ENCODE peak calls at places on chromosomes 13 and 19, in four cellular contexts. M is neural progenitor cell, R is GM23338, U is GM23248. G is an unnamed sample.

GRCh38 chr13:111561091-111561778 is 240.8 kb downstream of the TEX29 start:
- DNase-seq in R (no peak), M (no peak), U (no peak), G (no peak)

GRCh38 chr13:40350283-40350992 is 316.0 kb downstream of the FOXO1 start:
- DNase-seq in M (no peak), R (no peak), U (no peak), G (no peak)

GRCh38 chr13:61414136-61414535 is 1.5 kb downstream of the PCDH20 start:
- DNase-seq in M (peak; percentile 31), R (peak; percentile 20), U (no peak), G (no peak)

GRCh38 chr13:41122838-41123237 is 9.8 kb downstream of the KBTBD6 start:
- DNase-seq in R (no peak), U (no peak), M (no peak), G (no peak)

GRCh38 chr19:46350758-46351159 is 3.9 kb downstream of the PPP5C start:
- DNase-seq in R (no peak), U (no peak), M (no peak), G (no peak)

GRCh38 chr13:112168771-112169170 is 101.8 kb downstream of the SOX1 start:
- DNase-seq in R (no peak), M (no peak), U (no peak), G (no peak)

GRCh38 chr13:31000889-31001288 is 68.4 kb downstream of the TEX26 start:
- DNase-seq in R (no peak), U (peak; percentile 29), M (no peak), G (no peak)

GRCh38 chr19:19445911-19446361 is 40.5 kb downstream of the GATAD2A start:
- DNase-seq in U (peak; percentile 57), R (no peak), M (no peak), G (no peak)

GRCh38 chr19:15396436-15396835 is 16.8 kb upstream of the AKAP8 start:
- DNase-seq in M (no peak), U (no peak), R (no peak), G (no peak)

GRCh38 chr19:32971012-32971595 is 654 bp downstream of the CEP89 start:
- DNase-seq in U (peak; percentile 25), R (no peak), M (no peak), G (no peak)

GRCh38 chr13:112981361-112981905 is 12.4 kb downstream of the MCF2L start:
- DNase-seq in M (no peak), U (no peak), R (no peak), G (no peak)

GRCh38 chr13:51425410-51426042 is 27.3 kb downstream of the INTS6 start:
- DNase-seq in M (no peak), R (peak; percentile 25), U (peak; percentile 79), G (no peak)

GRCh38 chr13:44396963-44397580 is 23.4 kb downstream of the SERP2 start:
- DNase-seq in R (no peak), U (no peak), M (peak; percentile 88), G (no peak)

GRCh38 chr13:100895656-100896055 is 221.1 kb upstream of the TMTC4 start:
- DNase-seq in R (no peak), U (no peak), M (no peak), G (no peak)

GRCh38 chr13:92365904-92366303 is 860.7 kb upstream of the GPC6 start:
- DNase-seq in U (no peak), M (no peak), R (no peak), G (no peak)

GRCh38 chr13:75985132-75985531 is 349.0 kb downstream of the LMO7 start:
- DNase-seq in U (no peak), M (no peak), R (no peak), G (no peak)

GRCh38 chr13:26280295-26280694 is 26.4 kb downstream of the CDK8 start:
- DNase-seq in M (no peak), R (no peak), U (peak; percentile 87), G (peak; percentile 24)

GRCh38 chr13:113044431-113045114 is 61.0 kb upstream of the F7 start:
- DNase-seq in M (no peak), U (peak; percentile 69), R (no peak), G (no peak)

GRCh38 chr19:11321206-11322126 is 18.0 kb downstream of the RAB3D start:
- DNase-seq in U (no peak), R (peak; percentile 48), M (no peak), G (no peak)

GRCh38 chr13:94325660-94326059 is 153.8 kb downstream of the DCT start:
- DNase-seq in M (no peak), U (no peak), R (peak; percentile 21), G (no peak)

GRCh38 chr13:94411747-94412146 is 67.7 kb downstream of the DCT start:
- DNase-seq in R (no peak), U (peak; percentile 15), M (no peak), G (no peak)

GRCh38 chr13:105334211-105334610 is 1201.3 kb downstream of the EFNB2 start:
- DNase-seq in U (no peak), R (no peak), M (peak; percentile 4), G (no peak)

GRCh38 chr13:28181413-28181812 is 43.1 kb downstream of the PAN3 start:
- DNase-seq in M (no peak), U (peak; percentile 84), R (no peak), G (peak; percentile 83)

GRCh38 chr19:48123907-48124675 is 13.5 kb upstream of the PLA2G4C start:
- DNase-seq in M (peak; percentile 78), R (no peak), U (peak; percentile 81), G (peak; percentile 84)

GRCh38 chr19:53394522-53394973 is 401 bp upstream of the ZNF765 start:
- DNase-seq in U (peak; percentile 79), R (peak; percentile 84), M (peak; percentile 81), G (peak; percentile 63)

GRCh38 chr19:4988770-4989251 is 19.9 kb downstream of the KDM4B start:
- DNase-seq in R (no peak), U (peak; percentile 97), M (no peak), G (no peak)

GRCh38 chr13:24654741-24655140 is 25.5 kb upstream of the ATP12A start:
- DNase-seq in M (no peak), R (no peak), U (peak; percentile 60), G (no peak)

GRCh38 chr19:3398900-3399278 is 32.5 kb downstream of the NFIC start:
- DNase-seq in U (no peak), R (no peak), M (no peak), G (no peak)
- H3K4me2 ChIP-seq in U (no peak overlapping the region), R (peak overlapping the region; percentile 48), M (peak overlapping the region; percentile 65), G (no peak overlapping the region)

DNA sequence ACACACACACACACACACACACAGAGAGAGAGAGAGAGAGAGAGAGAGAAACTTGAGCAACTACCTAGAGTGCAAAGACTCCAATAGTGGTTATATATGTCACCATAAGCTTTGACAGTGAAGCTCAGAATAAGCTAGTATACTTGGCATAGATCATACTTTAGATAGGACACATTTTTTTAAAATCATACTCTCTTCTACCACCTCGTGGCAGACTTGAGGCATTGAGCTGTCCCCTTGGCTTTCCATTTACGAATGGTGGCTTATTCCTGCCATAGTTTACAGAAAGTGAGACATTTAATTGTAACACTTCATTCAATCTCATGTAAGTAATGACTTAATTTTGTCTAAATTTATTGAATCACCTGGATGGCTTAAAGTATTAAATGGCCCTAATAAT is 108.2 kb downstream of the EDNRB start:
- DNase-seq in M (no peak), R (peak; percentile 50), U (peak; percentile 69), G (peak; percentile 53)
- TF ChIP-seq EZH2phosphoT487 in M (no peak), R (no peak), U (no peak), G (no peak)

DNA sequence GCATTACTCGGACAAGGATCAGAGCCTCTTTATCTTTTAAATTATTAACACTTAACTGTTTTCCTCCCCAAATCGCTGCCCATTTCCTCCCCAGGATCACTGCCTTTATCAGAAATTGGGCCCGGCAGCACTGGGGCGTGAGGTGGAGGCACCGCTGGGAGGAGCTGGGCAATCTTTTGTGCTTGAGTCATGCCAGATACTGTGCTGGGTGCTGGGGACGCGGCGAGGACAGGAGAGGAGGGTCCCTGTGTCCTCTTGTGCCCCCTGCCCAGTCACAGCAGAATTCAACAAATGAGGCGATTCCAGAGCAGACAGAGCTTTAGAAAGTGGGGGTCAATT is 347.8 kb downstream of the ZNF536 start:
- DNase-seq in U (peak; percentile 41), M (no peak), R (peak; percentile 51), G (no peak)
- H3K4me2 ChIP-seq in U (peak overlapping the region; percentile 71), M (peak overlapping the region; percentile 86), R (peak overlapping the region; percentile 74), G (peak overlapping the region; percentile 39)

GRCh38 chr19:45340899-45341453 is 426 bp downstream of the KLC3 start:
- DNase-seq in M (peak; percentile 18), U (peak; percentile 18), R (peak; percentile 56), G (no peak)
- TF ChIP-seq EZH2phosphoT487 in M (peak; percentile 30), U (no peak), R (no peak), G (no peak)